ENCODE peak calls at places on chromosomes 11 and 22, in nine cellular contexts. One of them, this sample, is unnamed.

GRCh38 chr11:17641792-17642350 is 77.5 kb upstream of the MYOD1 start:
- DNase-seq in anterior cingulate cortex: no peak
- DNase-seq in adrenal gland: no peak
- DNase-seq in activated T-helper 1 cell treated with anti-CD3 and anti-CD28 coated beads, Interleukin-12 subunit alpha, Interleukin-12 subunit beta, Interleukin-2, Interleukin-4 antibody, amounts not matched to agents 30 ng/mL and 10 ng/mL and 1 ng/mL, durations not matched to agents 14 hours and 24 hours and 36 hours: no peak
- DNase-seq in Calu3: no peak
- DNase-seq in stimulated activated CD8-positive, alpha-beta memory T cell treated with anti-CD3 and anti-CD28 coated beads, Interleukin-4, amount 100 ng/mL, for 4 hours: no peak
- DNase-seq in fibroblast of the aortic adventitia: no peak
- DNase-seq in B cell: no peak
- DNase-seq in thoracic aorta: no peak
- DNase-seq in this sample: no peak

GRCh38 chr22:49026476-49027121 is 801.1 kb downstream of the BRD1 start:
- DNase-seq in adrenal gland: no peak
- DNase-seq in Calu3: no peak
- DNase-seq in stimulated activated CD8-positive, alpha-beta memory T cell treated with anti-CD3 and anti-CD28 coated beads, Interleukin-4, amount 100 ng/mL, for 4 hours: no peak
- DNase-seq in B cell: no peak
- DNase-seq in thoracic aorta: no peak
- DNase-seq in anterior cingulate cortex: peak
- DNase-seq in activated T-helper 1 cell treated with anti-CD3 and anti-CD28 coated beads, Interleukin-12 subunit alpha, Interleukin-12 subunit beta, Interleukin-2, Interleukin-4 antibody, amounts not matched to agents 30 ng/mL and 10 ng/mL and 1 ng/mL, durations not matched to agents 14 hours and 24 hours and 36 hours: no peak
- DNase-seq in fibroblast of the aortic adventitia: no peak
- DNase-seq in this sample: no peak

GRCh38 chr11:20397281-20397680 is 9.8 kb downstream of the PRMT3 start:
- DNase-seq in Calu3: peak
- DNase-seq in adrenal gland: peak
- DNase-seq in fibroblast of the aortic adventitia: peak
- DNase-seq in thoracic aorta: no peak
- DNase-seq in stimulated activated CD8-positive, alpha-beta memory T cell treated with anti-CD3 and anti-CD28 coated beads, Interleukin-4, amount 100 ng/mL, for 4 hours: no peak
- DNase-seq in anterior cingulate cortex: no peak
- DNase-seq in B cell: no peak
- DNase-seq in activated T-helper 1 cell treated with anti-CD3 and anti-CD28 coated beads, Interleukin-12 subunit alpha, Interleukin-12 subunit beta, Interleukin-2, Interleukin-4 antibody, amounts not matched to agents 30 ng/mL and 10 ng/mL and 1 ng/mL, durations not matched to agents 14 hours and 24 hours and 36 hours: no peak
- DNase-seq in this sample: no peak

GRCh38 chr22:47128216-47129215 is 366.1 kb downstream of the TBC1D22A start:
- DNase-seq in stimulated activated CD8-positive, alpha-beta memory T cell treated with anti-CD3 and anti-CD28 coated beads, Interleukin-4, amount 100 ng/mL, for 4 hours: no peak
- DNase-seq in thoracic aorta: no peak
- DNase-seq in activated T-helper 1 cell treated with anti-CD3 and anti-CD28 coated beads, Interleukin-12 subunit alpha, Interleukin-12 subunit beta, Interleukin-2, Interleukin-4 antibody, amounts not matched to agents 30 ng/mL and 10 ng/mL and 1 ng/mL, durations not matched to agents 14 hours and 24 hours and 36 hours: no peak
- DNase-seq in Calu3: no peak
- DNase-seq in anterior cingulate cortex: no peak
- DNase-seq in fibroblast of the aortic adventitia: no peak
- DNase-seq in B cell: no peak
- DNase-seq in adrenal gland: no peak
- DNase-seq in this sample: no peak

GRCh38 chr22:31962392-31963113 is 18.2 kb downstream of the YWHAH start:
- DNase-seq in adrenal gland: no peak
- DNase-seq in B cell: no peak
- DNase-seq in anterior cingulate cortex: no peak
- DNase-seq in thoracic aorta: no peak
- DNase-seq in activated T-helper 1 cell treated with anti-CD3 and anti-CD28 coated beads, Interleukin-12 subunit alpha, Interleukin-12 subunit beta, Interleukin-2, Interleukin-4 antibody, amounts not matched to agents 30 ng/mL and 10 ng/mL and 1 ng/mL, durations not matched to agents 14 hours and 24 hours and 36 hours: no peak
- DNase-seq in Calu3: no peak
- DNase-seq in stimulated activated CD8-positive, alpha-beta memory T cell treated with anti-CD3 and anti-CD28 coated beads, Interleukin-4, amount 100 ng/mL, for 4 hours: no peak
- DNase-seq in fibroblast of the aortic adventitia: no peak
- DNase-seq in this sample: no peak

GRCh38 chr22:45865561-45866397 is 111.2 kb downstream of the WNT7B start:
- DNase-seq in B cell: no peak
- DNase-seq in stimulated activated CD8-positive, alpha-beta memory T cell treated with anti-CD3 and anti-CD28 coated beads, Interleukin-4, amount 100 ng/mL, for 4 hours: no peak
- DNase-seq in thoracic aorta: no peak
- DNase-seq in activated T-helper 1 cell treated with anti-CD3 and anti-CD28 coated beads, Interleukin-12 subunit alpha, Interleukin-12 subunit beta, Interleukin-2, Interleukin-4 antibody, amounts not matched to agents 30 ng/mL and 10 ng/mL and 1 ng/mL, durations not matched to agents 14 hours and 24 hours and 36 hours: no peak
- DNase-seq in anterior cingulate cortex: no peak
- DNase-seq in fibroblast of the aortic adventitia: no peak
- DNase-seq in Calu3: no peak
- DNase-seq in adrenal gland: no peak
- DNase-seq in this sample: no peak

GRCh38 chr11:46879056-46879585 is 33.0 kb upstream of the CKAP5 start:
- DNase-seq in B cell: no peak
- DNase-seq in activated T-helper 1 cell treated with anti-CD3 and anti-CD28 coated beads, Interleukin-12 subunit alpha, Interleukin-12 subunit beta, Interleukin-2, Interleukin-4 antibody, amounts not matched to agents 30 ng/mL and 10 ng/mL and 1 ng/mL, durations not matched to agents 14 hours and 24 hours and 36 hours: no peak
- DNase-seq in adrenal gland: no peak
- DNase-seq in fibroblast of the aortic adventitia: no peak
- DNase-seq in Calu3: no peak
- DNase-seq in stimulated activated CD8-positive, alpha-beta memory T cell treated with anti-CD3 and anti-CD28 coated beads, Interleukin-4, amount 100 ng/mL, for 4 hours: no peak
- DNase-seq in anterior cingulate cortex: no peak
- DNase-seq in thoracic aorta: no peak
- DNase-seq in this sample: no peak

GRCh38 chr11:68780829-68781228 is 29.5 kb upstream of the TESMIN start:
- DNase-seq in B cell: no peak
- DNase-seq in Calu3: peak
- DNase-seq in adrenal gland: peak
- DNase-seq in stimulated activated CD8-positive, alpha-beta memory T cell treated with anti-CD3 and anti-CD28 coated beads, Interleukin-4, amount 100 ng/mL, for 4 hours: no peak
- DNase-seq in fibroblast of the aortic adventitia: peak
- DNase-seq in thoracic aorta: no peak
- DNase-seq in anterior cingulate cortex: no peak
- DNase-seq in activated T-helper 1 cell treated with anti-CD3 and anti-CD28 coated beads, Interleukin-12 subunit alpha, Interleukin-12 subunit beta, Interleukin-2, Interleukin-4 antibody, amounts not matched to agents 30 ng/mL and 10 ng/mL and 1 ng/mL, durations not matched to agents 14 hours and 24 hours and 36 hours: no peak
- DNase-seq in this sample: no peak

GRCh38 chr22:17769013-17769715 is 5.1 kb downstream of the BID start:
- DNase-seq in anterior cingulate cortex: no peak
- DNase-seq in activated T-helper 1 cell treated with anti-CD3 and anti-CD28 coated beads, Interleukin-12 subunit alpha, Interleukin-12 subunit beta, Interleukin-2, Interleukin-4 antibody, amounts not matched to agents 30 ng/mL and 10 ng/mL and 1 ng/mL, durations not matched to agents 14 hours and 24 hours and 36 hours: no peak
- DNase-seq in thoracic aorta: no peak
- DNase-seq in Calu3: no peak
- DNase-seq in fibroblast of the aortic adventitia: no peak
- DNase-seq in stimulated activated CD8-positive, alpha-beta memory T cell treated with anti-CD3 and anti-CD28 coated beads, Interleukin-4, amount 100 ng/mL, for 4 hours: no peak
- DNase-seq in adrenal gland: no peak
- DNase-seq in B cell: no peak
- DNase-seq in this sample: no peak

GRCh38 chr22:29342177-29342576 is 26.7 kb upstream of the RASL10A start:
- DNase-seq in activated T-helper 1 cell treated with anti-CD3 and anti-CD28 coated beads, Interleukin-12 subunit alpha, Interleukin-12 subunit beta, Interleukin-2, Interleukin-4 antibody, amounts not matched to agents 30 ng/mL and 10 ng/mL and 1 ng/mL, durations not matched to agents 14 hours and 24 hours and 36 hours: no peak
- DNase-seq in adrenal gland: no peak
- DNase-seq in fibroblast of the aortic adventitia: no peak
- DNase-seq in thoracic aorta: no peak
- DNase-seq in B cell: no peak
- DNase-seq in anterior cingulate cortex: no peak
- DNase-seq in stimulated activated CD8-positive, alpha-beta memory T cell treated with anti-CD3 and anti-CD28 coated beads, Interleukin-4, amount 100 ng/mL, for 4 hours: no peak
- DNase-seq in Calu3: no peak
- DNase-seq in this sample: no peak

GRCh38 chr11:127073621-127074020 is 73.1 kb upstream of the KIRREL3 start:
- DNase-seq in Calu3: no peak
- DNase-seq in adrenal gland: no peak
- DNase-seq in thoracic aorta: no peak
- DNase-seq in anterior cingulate cortex: no peak
- DNase-seq in B cell: no peak
- DNase-seq in stimulated activated CD8-positive, alpha-beta memory T cell treated with anti-CD3 and anti-CD28 coated beads, Interleukin-4, amount 100 ng/mL, for 4 hours: no peak
- DNase-seq in activated T-helper 1 cell treated with anti-CD3 and anti-CD28 coated beads, Interleukin-12 subunit alpha, Interleukin-12 subunit beta, Interleukin-2, Interleukin-4 antibody, amounts not matched to agents 30 ng/mL and 10 ng/mL and 1 ng/mL, durations not matched to agents 14 hours and 24 hours and 36 hours: no peak
- DNase-seq in fibroblast of the aortic adventitia: no peak
- DNase-seq in this sample: no peak

GRCh38 chr11:109892321-109892794 is 200.8 kb upstream of the ZC3H12C start:
- DNase-seq in Calu3: no peak
- DNase-seq in B cell: no peak
- DNase-seq in adrenal gland: no peak
- DNase-seq in anterior cingulate cortex: no peak
- DNase-seq in activated T-helper 1 cell treated with anti-CD3 and anti-CD28 coated beads, Interleukin-12 subunit alpha, Interleukin-12 subunit beta, Interleukin-2, Interleukin-4 antibody, amounts not matched to agents 30 ng/mL and 10 ng/mL and 1 ng/mL, durations not matched to agents 14 hours and 24 hours and 36 hours: no peak
- DNase-seq in thoracic aorta: no peak
- DNase-seq in fibroblast of the aortic adventitia: no peak
- DNase-seq in stimulated activated CD8-positive, alpha-beta memory T cell treated with anti-CD3 and anti-CD28 coated beads, Interleukin-4, amount 100 ng/mL, for 4 hours: no peak
- DNase-seq in this sample: peak